ENCODE peak calls at places on chromosomes 2 and 18, in six cellular contexts. Y is fibroblast of lung; O is astrocyte of the cerebellum; H is stimulated activated CD4-positive, alpha-beta T cell treated with anti-CD3 and anti-CD28 coated beads, Interleukin-1b, Interleukin-23, amount 100 ng/mL, for 4 hours; I is sigmoid colon; G is NCI-H82. Q is an unnamed sample.

GRCh38 chr18:67813380-67814028 is 297.0 kb upstream of the DSEL start:
- DNase-seq in Y (no peak), O (no peak), H (no peak), I (no peak), G (no peak), Q (no peak)

GRCh38 chr2:54540194-54540593 is 84.1 kb downstream of the SPTBN1 start:
- DNase-seq in Y (no peak), O (no peak), H (no peak), I (no peak), G (no peak), Q (no peak)

GRCh38 chr18:2518473-2518872 is 52.8 kb downstream of the METTL4 start:
- DNase-seq in Y (no peak), O (no peak), H (no peak), I (no peak), G (no peak), Q (no peak)

GRCh38 chr2:42929985-42930581 is 137.7 kb upstream of the HAAO start:
- DNase-seq in Y (peak; percentile 86), O (peak; percentile 83), H (no peak), I (no peak), G (peak; percentile 69), Q (peak; percentile 83)

GRCh38 chr2:165952600-165953210 is 871 bp downstream of the TTC21B start:
- DNase-seq in Y (peak; percentile 9), O (no peak), H (no peak), I (no peak), G (peak; percentile 14), Q (peak; percentile 53)

GRCh38 chr2:20468549-20469500 is 22.0 kb downstream of the RHOB start:
- DNase-seq in Y (no peak), O (no peak), H (no peak), I (peak; percentile 47), G (no peak), Q (peak; percentile 18)

GRCh38 chr2:105885456-105885855 is 140.7 kb downstream of the NCK2 start:
- DNase-seq in Y (no peak), O (no peak), H (no peak), I (no peak), G (no peak), Q (no peak)

GRCh38 chr2:75464348-75464946 is 96.3 kb downstream of the EVA1A start:
- DNase-seq in Y (peak; percentile 53), O (peak; percentile 27), H (no peak), I (no peak), G (peak; percentile 13), Q (peak; percentile 40)

GRCh38 chr18:38956068-38956467 is 1390.5 kb upstream of the CELF4 start:
- DNase-seq in Y (no peak), O (no peak), H (no peak), I (no peak), G (no peak), Q (peak; percentile 79)

GRCh38 chr2:18149660-18150246 is 271.3 kb downstream of the KCNS3 start:
- DNase-seq in Y (peak; percentile 75), O (peak; percentile 55), H (no peak), I (no peak), G (peak; percentile 94), Q (peak; percentile 43)

GRCh38 chr2:220512419-220512818 is 885.0 kb downstream of the SLC4A3 start:
- DNase-seq in Y (peak; percentile 27), O (no peak), H (no peak), I (no peak), G (no peak), Q (no peak)

GRCh38 chr2:156538083-156538504 is 101.9 kb downstream of the GPD2 start:
- DNase-seq in Y (no peak), O (peak; percentile 49), H (no peak), I (no peak), G (no peak), Q (no peak)

GRCh38 chr2:20501974-20502373 is 55.1 kb downstream of the RHOB start:
- DNase-seq in Y (peak; percentile 100), O (peak; percentile 71), H (no peak), I (peak; percentile 76), G (no peak), Q (no peak)

GRCh38 chr2:191280834-191281756 is 35.9 kb downstream of the MYO1B start:
- DNase-seq in Y (no peak), O (no peak), H (no peak), I (no peak), G (no peak), Q (no peak)